ENCODE peak calls at places on chromosomes 4 and X, in ten cellular contexts. One of them, this sample, is unnamed.

GRCh38 chrX:66051989-66052388 is 12.1 kb upstream of the VSIG4 start:
- ATAC-seq in psoas muscle: no peak
- ATAC-seq in naive thymus-derived CD4-positive, alpha-beta T cell: no peak
- ATAC-seq in lower lobe of right lung: peak
- ATAC-seq in activated naive CD8-positive, alpha-beta T cell treated with anti-CD3 and anti-CD28 coated beads, Interleukin-2, amount 50 U/mL, for 24 hours: no peak
- ATAC-seq in pancreas: no peak
- ATAC-seq in left cardiac atrium: no peak
- ATAC-seq in right lobe of liver: peak
- ATAC-seq in activated CD8-positive, alpha-beta T cell treated with anti-CD3 and anti-CD28 coated beads, Interleukin-2, amount 10 ng/mL, durations not matched to agents 7 days and 5 days: no peak
- ATAC-seq in omental fat pad: no peak
- ATAC-seq in this sample: no peak

GRCh38 chr4:48954314-48954713 is 31.8 kb upstream of the CWH43 start:
- ATAC-seq in omental fat pad: no peak
- ATAC-seq in lower lobe of right lung: no peak
- ATAC-seq in right lobe of liver: no peak
- ATAC-seq in activated naive CD8-positive, alpha-beta T cell treated with anti-CD3 and anti-CD28 coated beads, Interleukin-2, amount 50 U/mL, for 24 hours: no peak
- ATAC-seq in left cardiac atrium: no peak
- ATAC-seq in naive thymus-derived CD4-positive, alpha-beta T cell: no peak
- ATAC-seq in psoas muscle: no peak
- ATAC-seq in pancreas: no peak
- ATAC-seq in activated CD8-positive, alpha-beta T cell treated with anti-CD3 and anti-CD28 coated beads, Interleukin-2, amount 10 ng/mL, durations not matched to agents 7 days and 5 days: no peak
- ATAC-seq in this sample: no peak

GRCh38 chr4:6969826-6970800 is 60.5 kb downstream of the TBC1D14 start:
- ATAC-seq in pancreas: no peak
- ATAC-seq in naive thymus-derived CD4-positive, alpha-beta T cell: no peak
- ATAC-seq in psoas muscle: no peak
- ATAC-seq in left cardiac atrium: no peak
- ATAC-seq in activated naive CD8-positive, alpha-beta T cell treated with anti-CD3 and anti-CD28 coated beads, Interleukin-2, amount 50 U/mL, for 24 hours: no peak
- ATAC-seq in omental fat pad: no peak
- ATAC-seq in lower lobe of right lung: no peak
- ATAC-seq in right lobe of liver: peak
- ATAC-seq in activated CD8-positive, alpha-beta T cell treated with anti-CD3 and anti-CD28 coated beads, Interleukin-2, amount 10 ng/mL, durations not matched to agents 7 days and 5 days: no peak
- ATAC-seq in this sample: peak

GRCh38 chr4:67576538-67576937 is 18.0 kb downstream of the STAP1 start:
- ATAC-seq in activated CD8-positive, alpha-beta T cell treated with anti-CD3 and anti-CD28 coated beads, Interleukin-2, amount 10 ng/mL, durations not matched to agents 7 days and 5 days: no peak
- ATAC-seq in right lobe of liver: no peak
- ATAC-seq in left cardiac atrium: no peak
- ATAC-seq in activated naive CD8-positive, alpha-beta T cell treated with anti-CD3 and anti-CD28 coated beads, Interleukin-2, amount 50 U/mL, for 24 hours: no peak
- ATAC-seq in naive thymus-derived CD4-positive, alpha-beta T cell: no peak
- ATAC-seq in pancreas: peak
- ATAC-seq in lower lobe of right lung: no peak
- ATAC-seq in omental fat pad: no peak
- ATAC-seq in psoas muscle: no peak
- ATAC-seq in this sample: no peak

GRCh38 chrX:140764401-140764919 is 54.9 kb downstream of the LINC00632 start:
- ATAC-seq in omental fat pad: peak
- ATAC-seq in activated naive CD8-positive, alpha-beta T cell treated with anti-CD3 and anti-CD28 coated beads, Interleukin-2, amount 50 U/mL, for 24 hours: no peak
- ATAC-seq in lower lobe of right lung: peak
- ATAC-seq in activated CD8-positive, alpha-beta T cell treated with anti-CD3 and anti-CD28 coated beads, Interleukin-2, amount 10 ng/mL, durations not matched to agents 7 days and 5 days: no peak
- ATAC-seq in psoas muscle: peak
- ATAC-seq in left cardiac atrium: peak
- ATAC-seq in naive thymus-derived CD4-positive, alpha-beta T cell: no peak
- ATAC-seq in right lobe of liver: no peak
- ATAC-seq in pancreas: peak
- ATAC-seq in this sample: no peak

GRCh38 chrX:123570011-123570590 is 162.8 kb downstream of the THOC2 start:
- ATAC-seq in psoas muscle: no peak
- ATAC-seq in activated naive CD8-positive, alpha-beta T cell treated with anti-CD3 and anti-CD28 coated beads, Interleukin-2, amount 50 U/mL, for 24 hours: no peak
- ATAC-seq in lower lobe of right lung: no peak
- ATAC-seq in pancreas: no peak
- ATAC-seq in right lobe of liver: no peak
- ATAC-seq in omental fat pad: no peak
- ATAC-seq in activated CD8-positive, alpha-beta T cell treated with anti-CD3 and anti-CD28 coated beads, Interleukin-2, amount 10 ng/mL, durations not matched to agents 7 days and 5 days: no peak
- ATAC-seq in naive thymus-derived CD4-positive, alpha-beta T cell: no peak
- ATAC-seq in left cardiac atrium: no peak
- ATAC-seq in this sample: no peak

GRCh38 chr4:99841143-99841542 is 24.5 kb downstream of the DAPP1 start:
- ATAC-seq in lower lobe of right lung: no peak
- ATAC-seq in psoas muscle: no peak
- ATAC-seq in left cardiac atrium: no peak
- ATAC-seq in activated CD8-positive, alpha-beta T cell treated with anti-CD3 and anti-CD28 coated beads, Interleukin-2, amount 10 ng/mL, durations not matched to agents 7 days and 5 days: no peak
- ATAC-seq in naive thymus-derived CD4-positive, alpha-beta T cell: no peak
- ATAC-seq in activated naive CD8-positive, alpha-beta T cell treated with anti-CD3 and anti-CD28 coated beads, Interleukin-2, amount 50 U/mL, for 24 hours: peak
- ATAC-seq in right lobe of liver: no peak
- ATAC-seq in omental fat pad: no peak
- ATAC-seq in pancreas: no peak
- ATAC-seq in this sample: peak

GRCh38 chr4:99821918-99822503 is 5.4 kb downstream of the DAPP1 start:
- ATAC-seq in right lobe of liver: peak
- ATAC-seq in omental fat pad: no peak
- ATAC-seq in naive thymus-derived CD4-positive, alpha-beta T cell: peak
- ATAC-seq in pancreas: no peak
- ATAC-seq in left cardiac atrium: peak
- ATAC-seq in lower lobe of right lung: peak
- ATAC-seq in activated CD8-positive, alpha-beta T cell treated with anti-CD3 and anti-CD28 coated beads, Interleukin-2, amount 10 ng/mL, durations not matched to agents 7 days and 5 days: no peak
- ATAC-seq in psoas muscle: no peak
- ATAC-seq in activated naive CD8-positive, alpha-beta T cell treated with anti-CD3 and anti-CD28 coated beads, Interleukin-2, amount 50 U/mL, for 24 hours: peak
- ATAC-seq in this sample: peak